ENCODE peak calls at places on chromosomes 4 and X, in eight cellular contexts. S is tibial artery, B is fibroblast of lung, Y is dorsolateral prefrontal cortex, L is A549, E is RWPE1, G is astrocyte, F is IMR-90. P is an unnamed sample.

GRCh38 chr4:17941731-17942130 is 79.8 kb downstream of the LCORL start:
- DNase-seq in L (no peak), S (no peak), B (no peak), F (peak), Y (no peak), G (no peak), E (no peak), P (no peak)

GRCh38 chrX:41022579-41022978 is 62.7 kb upstream of the USP9X start:
- DNase-seq in B (peak), G (peak), F (peak), E (peak), L (no peak), S (no peak), Y (no peak), P (peak)

GRCh38 chrX:153488231-153488914 is 6.4 kb upstream of the BGN start:
- DNase-seq in E (no peak), S (peak), Y (no peak), B (peak), L (no peak), F (peak), G (peak), P (no peak)

GRCh38 chrX:111169141-111169540 is 73.2 kb downstream of the PAK3 start:
- DNase-seq in E (no peak), F (no peak), L (no peak), B (no peak), S (no peak), G (no peak), Y (no peak), P (no peak)

GRCh38 chr4:56821394-56822263 is at the start of gene SPINK2:
- DNase-seq in Y (no peak), E (peak), S (no peak), B (no peak), G (no peak), L (peak), F (no peak), P (no peak)

GRCh38 chr4:119833611-119834010 is 205.0 kb upstream of the PDE5A start:
- DNase-seq in S (no peak), F (no peak), E (no peak), L (no peak), Y (no peak), G (no peak), B (no peak), P (no peak)

GRCh38 chr4:27484216-27484615 is 623.6 kb downstream of the STIM2 start:
- DNase-seq in G (no peak), F (no peak), B (no peak), S (no peak), Y (no peak), L (no peak), E (no peak), P (no peak)

GRCh38 chr4:70192895-70193294 is 2.6 kb upstream of the ODAM start:
- DNase-seq in F (no peak), L (no peak), E (no peak), Y (no peak), G (no peak), B (no peak), S (no peak), P (no peak)

GRCh38 chr4:26033389-26033788 is 119.4 kb downstream of the SMIM20 start:
- DNase-seq in B (no peak), Y (no peak), F (no peak), E (no peak), G (no peak), S (peak), L (no peak), P (no peak)

GRCh38 chr4:54588404-54588803 is 69.4 kb upstream of the KIT start:
- DNase-seq in E (peak), F (peak), B (peak), G (peak), S (no peak), Y (no peak), L (no peak), P (peak)

GRCh38 chr4:186227221-186227620 is at the start of gene KLKB1:
- DNase-seq in E (no peak), Y (no peak), B (no peak), S (no peak), F (no peak), L (no peak), G (no peak), P (no peak)

GRCh38 chr4:40587826-40588225 is 41.8 kb downstream of the RBM47 start:
- DNase-seq in S (no peak), B (peak), Y (no peak), G (no peak), E (peak), F (peak), L (no peak), P (no peak)

GRCh38 chrX:20414781-20415445 is 148.2 kb upstream of the RPS6KA3 start:
- DNase-seq in Y (no peak), F (peak), S (no peak), G (peak), L (no peak), E (no peak), B (peak), P (no peak)

GRCh38 chr4:24002641-24002966 is 112.8 kb upstream of the PPARGC1A start:
- DNase-seq in B (no peak), E (no peak), F (no peak), L (no peak), S (no peak), G (no peak), Y (no peak), P (no peak)

GRCh38 chr4:98421106-98421505 is 159.9 kb downstream of the RAP1GDS1 start:
- DNase-seq in E (no peak), S (no peak), Y (no peak), B (peak), L (no peak), G (peak), F (peak), P (no peak)

GRCh38 chr4:125392683-125393082 is 77.9 kb downstream of the FAT4 start:
- DNase-seq in E (no peak), G (no peak), B (no peak), Y (no peak), S (no peak), F (no peak), L (no peak), P (no peak)

GRCh38 chr4:125397226-125397625 is 82.5 kb downstream of the FAT4 start:
- DNase-seq in Y (no peak), S (no peak), B (no peak), F (no peak), E (no peak), L (no peak), G (no peak), P (no peak)

GRCh38 chr4:125401784-125402183 is 87.0 kb downstream of the FAT4 start:
- DNase-seq in G (no peak), B (no peak), S (no peak), L (no peak), F (no peak), E (no peak), Y (no peak), P (no peak)

GRCh38 chr4:125393825-125394224 is 79.1 kb downstream of the FAT4 start:
- DNase-seq in G (no peak), F (no peak), Y (no peak), L (no peak), B (no peak), S (no peak), E (no peak), P (no peak)

DNA sequence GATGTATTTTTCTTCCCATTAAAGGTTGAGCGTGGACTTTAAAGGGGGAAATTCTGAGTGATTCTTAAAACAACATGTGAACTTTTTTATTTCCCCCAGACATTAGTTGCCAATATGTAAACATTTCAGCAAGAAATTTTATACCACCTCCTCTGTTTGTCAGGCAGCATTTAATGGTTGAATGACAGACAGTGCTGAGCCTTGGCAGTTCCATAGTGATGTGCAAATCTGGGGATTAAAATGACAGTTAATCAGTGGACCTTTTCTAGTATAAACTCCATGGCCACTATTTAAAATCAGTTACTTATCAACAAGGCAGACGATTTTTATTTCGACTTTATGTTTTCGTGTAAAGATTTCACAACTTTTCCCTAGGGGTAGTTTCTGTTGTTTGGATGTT is 83.5 kb downstream of the FAT4 start:
- DNase-seq in L (no peak), E (no peak), B (no peak), Y (no peak), S (no peak), G (no peak), F (no peak), P (no peak)
- H3K27ac ChIP-seq in L (no peak), E (no peak), B (no peak), Y (no peak), S (peak), G (no peak), F (no peak), P (no peak)

DNA sequence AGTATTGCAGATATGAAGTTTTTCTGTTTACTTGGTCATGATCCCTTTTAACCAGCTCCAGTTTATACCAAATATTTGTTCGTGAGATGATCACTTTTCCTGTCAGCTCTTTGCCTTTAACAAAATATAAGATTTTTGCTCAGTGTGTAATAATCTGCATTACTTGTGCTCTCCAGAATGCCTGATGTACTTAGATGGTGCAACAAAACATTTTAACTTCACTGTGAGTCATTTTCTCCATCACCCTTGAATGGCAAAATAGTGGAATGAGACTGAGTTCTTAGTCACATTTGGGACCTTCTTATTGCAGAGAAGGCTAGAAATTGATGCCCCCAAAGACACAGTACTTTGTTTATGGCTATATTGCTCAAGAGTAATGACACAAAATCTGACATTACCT is 252.0 kb downstream of the FRMPD4 start:
- DNase-seq in S (no peak), Y (no peak), G (no peak), E (no peak), L (no peak), F (peak), B (peak), P (no peak)
- H3K27ac ChIP-seq in S (no peak), Y (no peak), G (no peak), E (no peak), L (no peak), F (no peak), B (no peak), P (no peak)

GRCh38 chr4:78776729-78777555 is 792 bp downstream of the BMP2K start:
- DNase-seq in Y (peak), L (peak), G (peak), B (peak), F (peak), E (peak), S (peak), P (peak)

GRCh38 chr4:78772526-78773084 is 3.5 kb upstream of the BMP2K start:
- DNase-seq in G (no peak), B (no peak), S (no peak), L (no peak), Y (no peak), F (no peak), E (no peak), P (no peak)

GRCh38 chr4:78775278-78776030 is 696 bp upstream of the BMP2K start:
- DNase-seq in E (peak), G (peak), L (peak), S (peak), F (peak), Y (peak), B (peak), P (no peak)

GRCh38 chr4:78776031-78776728 is at the start of gene BMP2K:
- DNase-seq in Y (peak), B (peak), G (peak), E (peak), L (peak), F (peak), S (peak), P (no peak)

GRCh38 chr4:78774395-78774794 is 1.8 kb upstream of the BMP2K start:
- DNase-seq in G (no peak), E (no peak), B (no peak), S (no peak), L (no peak), F (peak), Y (no peak), P (no peak)
- H3K27ac ChIP-seq in G (no peak), E (no peak), B (no peak), S (peak), L (no peak), F (no peak), Y (no peak), P (no peak)

DNA sequence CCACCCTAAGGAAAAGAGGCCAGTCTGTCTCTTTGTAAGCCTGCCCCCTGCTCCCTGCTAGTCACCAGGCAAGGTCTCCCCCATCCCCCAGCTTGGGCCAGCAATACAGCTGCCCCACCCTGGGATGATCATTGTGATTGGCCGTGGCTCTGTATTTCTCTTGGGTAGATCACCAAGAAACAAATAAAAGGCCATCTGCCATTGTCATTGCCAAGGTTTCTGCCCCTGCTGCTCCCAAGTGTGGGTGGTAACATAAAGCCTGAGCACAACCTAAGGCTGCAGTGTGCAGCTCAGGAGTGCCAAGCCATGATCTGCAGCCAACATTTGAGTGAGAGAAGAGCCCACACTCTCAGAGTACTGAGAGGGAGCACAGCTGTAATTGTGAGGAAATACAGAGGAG is 241.0 kb upstream of the POF1B start:
- DNase-seq in L (no peak), B (no peak), S (no peak), E (no peak), F (no peak), G (no peak), Y (no peak), P (no peak)
- H3K27ac ChIP-seq in L (no peak), B (no peak), S (no peak), E (no peak), F (no peak), G (no peak), Y (no peak), P (no peak)

DNA sequence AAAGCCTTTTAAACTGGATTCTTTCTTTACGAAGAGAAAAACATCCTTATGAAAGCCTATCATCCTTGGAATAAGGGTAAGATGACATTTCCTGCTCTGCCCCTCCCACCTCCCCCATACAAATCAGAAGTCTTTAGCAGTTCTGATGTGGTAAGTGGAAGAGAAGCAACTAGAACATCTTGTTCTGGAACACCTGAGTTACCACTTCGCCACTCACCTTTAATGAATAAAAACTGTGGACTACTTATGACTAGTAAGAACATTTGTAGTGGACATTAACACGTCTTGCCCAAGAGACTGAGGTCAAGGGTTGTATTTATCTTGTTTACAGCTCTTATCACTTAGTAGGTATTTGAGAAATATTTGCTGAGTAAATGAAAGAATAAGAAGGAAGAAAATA is 4.3 kb downstream of the XKRX start:
- DNase-seq in L (no peak), G (no peak), E (no peak), Y (no peak), S (no peak), B (no peak), F (no peak), P (no peak)
- H3K27ac ChIP-seq in L (no peak), G (no peak), E (no peak), Y (no peak), S (no peak), B (no peak), F (no peak), P (no peak)

DNA sequence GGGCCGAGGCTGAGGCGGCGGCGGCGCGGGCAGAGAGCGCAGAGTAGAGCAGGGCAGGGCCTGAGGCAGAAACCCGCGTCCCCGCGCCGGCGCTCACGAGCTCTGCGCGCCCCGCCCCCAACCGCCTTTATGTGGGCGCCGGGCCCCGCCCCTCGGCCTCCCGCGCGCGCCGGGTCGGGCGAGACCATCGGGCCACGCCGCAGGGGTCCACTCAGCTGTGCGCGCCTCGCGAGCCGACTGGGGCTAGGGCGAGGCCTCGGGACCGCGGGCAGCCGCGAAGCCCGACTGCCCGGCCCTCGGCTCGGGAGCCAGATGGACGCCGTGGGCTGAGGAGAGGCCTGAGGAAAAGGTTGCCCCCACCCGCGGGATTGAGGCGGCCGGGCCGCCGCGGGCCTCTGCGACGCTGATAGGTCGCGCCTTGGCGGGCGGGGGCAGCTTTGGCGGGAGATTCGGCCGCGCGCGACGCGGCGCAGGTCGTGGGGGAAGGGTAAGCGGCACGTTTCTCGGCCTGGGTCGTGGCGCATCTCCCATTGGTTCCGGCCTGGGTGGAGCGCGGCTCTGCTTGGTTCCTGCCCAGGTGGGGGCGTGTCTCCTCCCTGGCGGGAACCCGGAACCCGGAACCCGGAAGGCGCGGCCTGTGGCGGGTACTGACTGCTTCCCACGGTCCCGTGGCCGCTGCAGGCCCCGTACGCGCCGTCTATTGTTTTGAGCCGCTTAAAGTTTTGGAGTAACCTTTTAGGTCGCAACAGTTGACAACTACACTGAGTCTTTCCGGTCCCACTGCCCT is at the start of gene SLBP:
- DNase-seq in E (peak), B (peak), L (peak), G (peak), F (peak), S (peak), Y (peak), P (peak)
- H3K27ac ChIP-seq in E (peak), B (peak), L (peak), G (peak), F (peak), S (peak), Y (peak), P (peak)

DNA sequence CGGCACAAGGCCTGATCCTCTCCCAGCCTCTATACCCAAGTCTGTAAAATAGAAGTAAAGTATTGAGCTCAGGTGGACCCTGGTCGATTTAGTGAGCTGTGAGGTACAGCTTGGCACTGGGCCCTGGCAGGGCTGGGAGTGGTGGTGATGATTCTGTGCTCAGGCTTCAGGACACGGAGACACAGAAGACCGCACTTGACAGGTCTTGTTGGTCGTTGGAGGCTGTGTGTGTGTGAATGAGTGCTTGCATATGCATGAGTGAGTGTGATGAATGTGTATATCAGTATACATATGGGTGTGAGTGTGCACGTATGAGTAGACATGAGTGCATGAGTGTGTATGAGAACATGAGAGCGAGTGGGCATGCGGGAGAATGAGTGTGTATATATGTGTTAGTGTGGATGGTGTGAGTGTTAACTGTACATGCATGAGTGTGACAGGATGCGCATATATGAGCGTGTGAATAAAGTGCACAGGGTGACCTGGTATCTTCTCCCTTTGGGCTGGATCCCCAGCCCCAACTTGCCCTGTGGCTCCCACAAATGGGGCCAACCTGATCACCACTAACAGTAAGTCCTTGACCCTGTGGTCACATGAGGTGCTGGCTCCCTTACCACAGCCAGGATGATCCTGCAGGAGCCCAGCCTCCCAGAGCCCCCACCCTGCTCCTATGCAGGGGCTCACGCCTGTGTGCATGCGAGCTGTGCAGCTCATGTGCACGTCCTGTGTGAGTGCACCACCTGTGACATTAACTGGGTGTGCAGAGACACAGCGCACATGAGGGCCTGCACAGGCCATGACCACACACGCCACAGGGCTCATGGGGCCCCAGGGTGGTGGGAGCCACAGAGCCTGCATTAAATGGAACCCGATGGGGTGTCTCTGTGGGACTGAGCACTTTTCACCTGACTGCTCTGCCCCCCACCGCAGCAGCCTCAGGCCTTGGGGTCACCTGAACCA is 20.8 kb downstream of the SH3BP2 start:
- DNase-seq in E (no peak), L (no peak), G (no peak), F (no peak), S (no peak), B (no peak), Y (no peak), P (no peak)
- H3K27ac ChIP-seq in E (peak), L (no peak), G (no peak), F (no peak), S (no peak), B (no peak), Y (no peak), P (no peak)

GRCh38 chr4:182918791-182919302 is 1.7 kb upstream of the DCTD start:
- DNase-seq in S (no peak), B (no peak), Y (no peak), L (no peak), G (no peak), F (no peak), E (no peak), P (no peak)

GRCh38 chr4:182916483-182917181 is 554 bp downstream of the DCTD start:
- DNase-seq in E (peak), F (peak), B (peak), L (peak), S (peak), G (peak), Y (peak), P (no peak)

GRCh38 chr4:182917182-182918043 is at the start of gene DCTD:
- DNase-seq in Y (peak), B (peak), E (peak), S (peak), F (peak), L (no peak), G (peak), P (no peak)

GRCh38 chr4:182920676-182921075 is 3.5 kb upstream of the DCTD start:
- DNase-seq in E (no peak), S (no peak), G (no peak), F (no peak), L (no peak), Y (no peak), B (no peak), P (no peak)

GRCh38 chr4:182918044-182918607 is 940 bp upstream of the DCTD start:
- DNase-seq in Y (no peak), S (no peak), B (no peak), L (no peak), F (no peak), G (no peak), E (no peak), P (no peak)
- H3K27ac ChIP-seq in Y (peak), S (peak), B (peak), L (peak), F (peak), G (peak), E (peak), P (peak)